ENCODE peak calls at places on chromosomes 16 and 17, in nine cellular contexts. U is Caco-2, H is fibroblast of lung, C is right lobe of liver, R is heart right ventricle, I is tibial artery, Y is GM23338, Q is IMR-90, G is PC-9. X is an unnamed sample.

GRCh38 chr17:54426287-54426886 is 474.3 kb upstream of the TOM1L1 start:
- DNase-seq in U (peak), H (no peak), C (no peak), R (no peak), I (no peak), Y (peak), Q (no peak), G (no peak), X (no peak)

GRCh38 chr17:81069084-81069645 is 34.2 kb downstream of the BAIAP2 start:
- DNase-seq in U (no peak), H (no peak), C (peak), R (no peak), I (no peak), Y (no peak), Q (no peak), G (no peak), X (no peak)

GRCh38 chr16:15592324-15592723 is 50.6 kb downstream of the MARF1 start:
- DNase-seq in U (no peak), H (no peak), C (no peak), R (no peak), I (no peak), Y (no peak), Q (no peak), G (no peak), X (no peak)

GRCh38 chr17:82019905-82020873 is 2.5 kb downstream of the CENPX start:
- DNase-seq in U (peak), H (peak), C (peak), R (peak), I (no peak), Y (peak), Q (peak), G (no peak), X (peak)

GRCh38 chr17:45663772-45664171 is 120.3 kb upstream of the CRHR1 start:
- DNase-seq in U (no peak), H (no peak), C (no peak), R (no peak), I (no peak), Y (no peak), Q (no peak), G (no peak), X (no peak)

GRCh38 chr17:47941246-47941997 is at the start of gene PNPO:
- DNase-seq in U (peak), H (peak), C (peak), R (peak), I (peak), Y (peak), Q (peak), G (peak), X (peak)

GRCh38 chr17:56681561-56682266 is 88.2 kb downstream of the NOG start:
- DNase-seq in U (no peak), H (peak), C (no peak), R (no peak), I (no peak), Y (no peak), Q (peak), G (peak), X (no peak)

GRCh38 chr17:59642535-59642934 is 22.8 kb downstream of the CLTC start:
- DNase-seq in U (no peak), H (no peak), C (no peak), R (no peak), I (no peak), Y (no peak), Q (no peak), G (peak), X (no peak)

GRCh38 chr17:81033535-81034167 is 1.3 kb upstream of the BAIAP2 start:
- DNase-seq in U (no peak), H (no peak), C (peak), R (no peak), I (no peak), Y (no peak), Q (no peak), G (no peak), X (no peak)

GRCh38 chr17:1460233-1460632 is 4.2 kb upstream of the CRK start:
- DNase-seq in U (no peak), H (no peak), C (peak), R (peak), I (peak), Y (no peak), Q (no peak), G (peak), X (no peak)

GRCh38 chr17:19302791-19303233 is 59.7 kb downstream of the B9D1 start:
- DNase-seq in U (no peak), H (no peak), C (no peak), R (no peak), I (no peak), Y (no peak), Q (no peak), G (no peak), X (no peak)

GRCh38 chr16:81715358-81716196 is 63.5 kb upstream of the PLCG2 start:
- DNase-seq in U (no peak), H (no peak), C (no peak), R (no peak), I (no peak), Y (no peak), Q (no peak), G (no peak), X (no peak)

GRCh38 chr16:19236561-19236960 is 49.0 kb upstream of the CLEC19A start:
- DNase-seq in U (peak), H (no peak), C (no peak), R (no peak), I (no peak), Y (no peak), Q (no peak), G (peak), X (no peak)

GRCh38 chr17:77973953-77974352 is 15.4 kb downstream of the TNRC6C start:
- DNase-seq in U (no peak), H (no peak), C (no peak), R (no peak), I (no peak), Y (no peak), Q (no peak), G (no peak), X (no peak)

GRCh38 chr17:37824534-37825485 is 80.0 kb upstream of the HNF1B start:
- DNase-seq in U (peak), H (peak), C (no peak), R (no peak), I (no peak), Y (peak), Q (peak), G (no peak), X (no peak)

GRCh38 chr16:88468289-88469129 is 15.4 kb downstream of the ZFPM1 start:
- DNase-seq in U (peak), H (no peak), C (peak), R (no peak), I (no peak), Y (peak), Q (peak), G (peak), X (no peak)

GRCh38 chr17:51260237-51260959 is at the start of gene UTP18:
- DNase-seq in U (peak), H (peak), C (peak), R (peak), I (peak), Y (peak), Q (peak), G (peak), X (peak)

DNA sequence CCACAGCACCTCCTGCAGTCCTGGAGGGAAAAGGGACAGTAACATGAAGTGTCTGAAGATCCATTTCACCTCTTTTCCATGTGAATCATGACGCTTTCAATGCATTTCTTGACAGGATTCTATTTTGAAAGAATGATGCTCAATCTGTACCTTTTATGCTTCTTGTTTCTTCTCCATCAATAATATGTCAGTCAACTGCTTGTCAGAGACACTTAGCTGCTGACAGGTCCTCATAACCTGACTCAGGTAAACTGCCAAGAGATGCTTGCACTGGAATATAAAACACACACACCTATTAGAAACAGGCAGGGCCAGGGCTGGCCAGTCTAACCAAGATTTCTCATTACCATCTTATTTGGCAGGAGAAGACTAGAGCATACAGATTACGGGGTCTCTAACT is 21.6 kb downstream of the ZSWIM7 start:
- DNase-seq in U (no peak), H (no peak), C (no peak), R (no peak), I (no peak), Y (no peak), Q (no peak), G (no peak), X (no peak)
- TF ChIP-seq CTCF in U (no peak), H (no peak), C (no peak), R (no peak), I (no peak), Y (no peak), Q (no peak), G (no peak), X (no peak)

GRCh38 chr17:61393550-61393903 is 6.1 kb upstream of the TBX2 start:
- DNase-seq in U (no peak), H (no peak), C (no peak), R (no peak), I (no peak), Y (no peak), Q (peak), G (no peak), X (no peak)
- TF ChIP-seq CTCF in U (peak), H (peak), C (no peak), R (no peak), I (no peak), Y (peak), Q (peak), G (peak), X (peak)

DNA sequence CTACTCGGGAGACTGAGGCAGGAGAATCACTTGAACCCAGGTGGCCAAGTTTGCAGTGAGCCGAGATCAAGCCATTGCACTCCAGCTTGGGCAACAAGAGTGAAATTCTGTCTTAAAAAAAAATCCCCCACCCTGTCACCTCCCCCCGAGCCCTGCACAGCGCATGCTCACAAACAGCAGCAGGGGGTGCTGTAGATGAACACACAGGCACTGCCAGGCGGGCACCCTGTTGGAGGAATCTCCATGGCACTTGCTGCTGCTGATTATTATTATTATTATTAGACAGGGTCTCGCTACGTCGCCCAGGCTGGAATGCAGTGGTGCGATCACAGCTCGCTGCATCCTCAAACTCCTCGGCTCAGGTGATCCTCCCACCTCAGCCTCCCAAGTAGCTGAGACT is 24.6 kb downstream of the FZD2 start:
- DNase-seq in U (no peak), H (no peak), C (no peak), R (no peak), I (no peak), Y (peak), Q (no peak), G (no peak), X (no peak)
- TF ChIP-seq CTCF in U (peak), H (peak), C (no peak), R (no peak), I (no peak), Y (peak), Q (peak), G (peak), X (no peak)

GRCh38 chr16:56269824-56270684 is 78.8 kb downstream of the GNAO1 start:
- DNase-seq in U (peak), H (peak), C (peak), R (peak), I (peak), Y (peak), Q (peak), G (no peak), X (no peak)
- TF ChIP-seq CTCF in U (peak), H (peak), C (no peak), R (peak), I (peak), Y (no peak), Q (peak), G (no peak), X (no peak)

X was measured in GM10248.